ENCODE peak calls at places on chromosomes 5 and 9, in nine cellular contexts. G, O, H, Y, J, F, A, K and E are unnamed samples.

GRCh38 chr5:56327810-56328209 is 94.7 kb upstream of the ANKRD55 start:
- DNase-seq in G (no peak), O (no peak), H (no peak), Y (no peak), J (no peak), F (no peak), A (peak; percentile 75), K (no peak), E (no peak)

GRCh38 chr5:79868271-79868670 is 122.8 kb downstream of the MTX3 start:
- DNase-seq in G (no peak), O (no peak), H (no peak), Y (no peak), J (no peak), F (no peak), A (no peak), K (no peak), E (no peak)

GRCh38 chr5:34923694-34924461 is 5.5 kb upstream of the DNAJC21 start:
- DNase-seq in G (no peak), O (peak; percentile 94), H (no peak), Y (peak; percentile 3), J (peak; percentile 35), F (no peak), A (peak; percentile 23), K (peak; percentile 83), E (no peak)

GRCh38 chr5:179143446-179143845 is 83.3 kb downstream of the ZNF354C start:
- DNase-seq in G (no peak), O (no peak), H (no peak), Y (no peak), J (no peak), F (peak; percentile 45), A (no peak), K (no peak), E (no peak)

GRCh38 chr9:120909904-120910303 is 16.7 kb downstream of the TRAF1 start:
- DNase-seq in G (no peak), O (peak; percentile 67), H (no peak), Y (no peak), J (no peak), F (no peak), A (no peak), K (peak; percentile 75), E (no peak)

GRCh38 chr5:55582256-55582655 is 47.5 kb upstream of the PLPP1 start:
- DNase-seq in G (no peak), O (no peak), H (no peak), Y (no peak), J (no peak), F (no peak), A (no peak), K (no peak), E (no peak)

GRCh38 chr9:94885854-94886447 is 159.5 kb downstream of the AOPEP start:
- DNase-seq in G (no peak), O (no peak), H (no peak), Y (no peak), J (no peak), F (no peak), A (no peak), K (no peak), E (no peak)

GRCh38 chr9:2214707-2215106 is 199.6 kb downstream of the SMARCA2 start:
- DNase-seq in G (no peak), O (no peak), H (no peak), Y (no peak), J (no peak), F (no peak), A (no peak), K (no peak), E (no peak)

GRCh38 chr5:117454716-117455212 is 880.1 kb upstream of the SEMA6A start:
- DNase-seq in G (peak; percentile 52), O (peak; percentile 25), H (no peak), Y (no peak), J (no peak), F (peak; percentile 9), A (peak; percentile 17), K (peak; percentile 3), E (peak; percentile 48)

GRCh38 chr5:169411016-169411788 is 110.3 kb upstream of the SLIT3 start:
- DNase-seq in G (no peak), O (no peak), H (no peak), Y (peak; percentile 2), J (no peak), F (no peak), A (no peak), K (no peak), E (no peak)

GRCh38 chr9:35976726-35977125 is 18.8 kb upstream of the OR2S2 start:
- DNase-seq in G (no peak), O (no peak), H (no peak), Y (no peak), J (no peak), F (no peak), A (no peak), K (no peak), E (no peak)

GRCh38 chr9:19028835-19029451 is 4.1 kb downstream of the SAXO1 start:
- DNase-seq in G (peak; percentile 65), O (peak; percentile 79), H (peak; percentile 21), Y (no peak), J (peak; percentile 42), F (peak; percentile 64), A (peak; percentile 16), K (peak; percentile 43), E (peak; percentile 51)

GRCh38 chr9:20355022-20355421 is 267.3 kb downstream of the MLLT3 start:
- DNase-seq in G (no peak), O (no peak), H (no peak), Y (no peak), J (peak; percentile 11), F (no peak), A (no peak), K (no peak), E (no peak)

GRCh38 chr5:165616550-165617430 is 2111.4 kb downstream of the MAT2B start:
- DNase-seq in G (no peak), O (peak; percentile 74), H (no peak), Y (no peak), J (no peak), F (no peak), A (no peak), K (peak; percentile 62), E (no peak)

GRCh38 chr5:125835293-125836172 is 587.7 kb upstream of the GRAMD2B start:
- DNase-seq in G (no peak), O (peak; percentile 33), H (no peak), Y (no peak), J (no peak), F (peak; percentile 53), A (no peak), K (peak; percentile 59), E (peak; percentile 60)

GRCh38 chr5:61449756-61450155 is 117.7 kb downstream of the ZSWIM6 start:
- DNase-seq in G (no peak), O (peak; percentile 19), H (no peak), Y (no peak), J (no peak), F (no peak), A (no peak), K (peak; percentile 9), E (no peak)

GRCh38 chr5:159682623-159683022 is 233.7 kb upstream of the ADRA1B start:
- DNase-seq in G (no peak), O (peak; percentile 27), H (no peak), Y (no peak), J (no peak), F (no peak), A (no peak), K (no peak), E (no peak)

GRCh38 chr5:109316631-109317030 is 93.1 kb downstream of the PJA2 start:
- DNase-seq in G (no peak), O (peak; percentile 36), H (no peak), Y (no peak), J (no peak), F (no peak), A (no peak), K (peak; percentile 30), E (no peak)

GRCh38 chr9:115969096-115969495 is 184.5 kb upstream of the PAPPA start:
- DNase-seq in G (no peak), O (peak; percentile 50), H (no peak), Y (no peak), J (no peak), F (no peak), A (no peak), K (peak; percentile 65), E (no peak)

GRCh38 chr9:38141751-38142150 is 72.7 kb upstream of the SHB start:
- DNase-seq in G (no peak), O (peak; percentile 26), H (no peak), Y (no peak), J (peak; percentile 27), F (no peak), A (no peak), K (peak; percentile 74), E (no peak)

GRCh38 chr5:97534166-97534565 is 351.1 kb upstream of the RIOK2 start:
- DNase-seq in G (peak; percentile 20), O (peak; percentile 87), H (no peak), Y (no peak), J (peak; percentile 86), F (peak; percentile 9), A (no peak), K (peak; percentile 11), E (peak; percentile 31)

GRCh38 chr9:121604242-121604641 is 47.2 kb upstream of the DAB2IP start:
- DNase-seq in G (no peak), O (no peak), H (no peak), Y (no peak), J (no peak), F (no peak), A (no peak), K (peak; percentile 39), E (no peak)

GRCh38 chr5:154058055-154059038 is 19.6 kb downstream of the MFAP3 start:
- DNase-seq in G (peak; percentile 65), O (peak; percentile 53), H (no peak), Y (no peak), J (no peak), F (no peak), A (no peak), K (peak; percentile 54), E (no peak)

GRCh38 chr5:22754155-22754554 is 99.0 kb downstream of the CDH12 start:
- DNase-seq in G (no peak), O (no peak), H (peak; percentile 89), Y (no peak), J (no peak), F (no peak), A (no peak), K (no peak), E (no peak)

GRCh38 chr5:58366461-58366860 is 93.4 kb downstream of the PLK2 start:
- DNase-seq in G (peak; percentile 63), O (no peak), H (no peak), Y (no peak), J (no peak), F (no peak), A (no peak), K (peak; percentile 30), E (no peak)

GRCh38 chr9:89497978-89498844 is at the start of gene SEMA4D:
- DNase-seq in G (peak; percentile 41), O (peak; percentile 80), H (peak; percentile 86), Y (peak; percentile 42), J (peak; percentile 43), F (peak; percentile 54), A (peak; percentile 49), K (peak; percentile 87), E (peak; percentile 47)

GRCh38 chr5:32776203-32776602 is 65.1 kb downstream of the NPR3 start:
- DNase-seq in G (no peak), O (no peak), H (no peak), Y (no peak), J (no peak), F (no peak), A (no peak), K (no peak), E (no peak)

GRCh38 chr5:73299665-73300435 is 126.9 kb downstream of the TMEM174 start:
- DNase-seq in G (no peak), O (no peak), H (no peak), Y (no peak), J (no peak), F (peak; percentile 58), A (no peak), K (no peak), E (no peak)

GRCh38 chr5:36357391-36357790 is 55.7 kb upstream of the RANBP3L start:
- DNase-seq in G (no peak), O (no peak), H (no peak), Y (no peak), J (no peak), F (no peak), A (no peak), K (peak; percentile 81), E (no peak)

GRCh38 chr9:71146511-71146910 is 25.1 kb upstream of the TRPM3 start:
- DNase-seq in G (no peak), O (no peak), H (no peak), Y (no peak), J (no peak), F (no peak), A (no peak), K (no peak), E (no peak)

GRCh38 chr5:38794986-38795385 is 50.8 kb upstream of the OSMR start:
- DNase-seq in G (no peak), O (no peak), H (no peak), Y (no peak), J (no peak), F (no peak), A (no peak), K (no peak), E (no peak)